ENCODE peak calls at places on chromosomes 1 and 21, in seven cellular contexts. One of them, this sample, is unnamed. For H3K4me1, the result is how much of the 10 kb centered on the place peaks cover.

GRCh38 chr1:7839526-7839925 is 13.3 kb downstream of the UTS2 start:
- DNase-seq in MM.1S: no peak
- DNase-seq in left ventricle myocardium inferior: no peak
- DNase-seq in body of pancreas: no peak
- DNase-seq in tibial nerve: no peak
- DNase-seq in osteoblast: no peak
- DNase-seq in cardiac muscle cell: no peak
- DNase-seq in this sample: no peak

GRCh38 chr1:186033744-186034345 is 299.7 kb downstream of the HMCN1 start:
- DNase-seq in osteoblast: no peak
- DNase-seq in body of pancreas: no peak
- DNase-seq in left ventricle myocardium inferior: peak
- DNase-seq in MM.1S: no peak
- DNase-seq in tibial nerve: no peak
- DNase-seq in cardiac muscle cell: peak
- DNase-seq in this sample: no peak

GRCh38 chr1:151993084-151993733 is 450 bp downstream of the S100A10 start:
- DNase-seq in MM.1S: no peak
- DNase-seq in osteoblast: no peak
- DNase-seq in body of pancreas: peak
- DNase-seq in left ventricle myocardium inferior: peak
- DNase-seq in tibial nerve: no peak
- DNase-seq in cardiac muscle cell: peak
- DNase-seq in this sample: peak

GRCh38 chr1:226405411-226405988 is 2.4 kb downstream of the PARP1 start:
- DNase-seq in body of pancreas: peak
- DNase-seq in MM.1S: peak
- DNase-seq in osteoblast: no peak
- DNase-seq in tibial nerve: no peak
- DNase-seq in left ventricle myocardium inferior: no peak
- DNase-seq in cardiac muscle cell: no peak
- DNase-seq in this sample: no peak

GRCh38 chr1:43360616-43361015 is 1.8 kb downstream of the CDC20 start:
- DNase-seq in MM.1S: no peak
- DNase-seq in tibial nerve: no peak
- DNase-seq in osteoblast: peak
- DNase-seq in left ventricle myocardium inferior: no peak
- DNase-seq in cardiac muscle cell: no peak
- DNase-seq in body of pancreas: no peak
- DNase-seq in this sample: no peak

GRCh38 chr1:57363643-57364042 is 60.2 kb downstream of the DAB1 start:
- DNase-seq in left ventricle myocardium inferior: no peak
- DNase-seq in MM.1S: no peak
- DNase-seq in osteoblast: no peak
- DNase-seq in tibial nerve: no peak
- DNase-seq in cardiac muscle cell: no peak
- DNase-seq in body of pancreas: no peak
- DNase-seq in this sample: no peak

GRCh38 chr1:166165661-166166399 is 971 bp downstream of the FAM78B start:
- DNase-seq in tibial nerve: no peak
- DNase-seq in MM.1S: no peak
- DNase-seq in osteoblast: peak
- DNase-seq in cardiac muscle cell: no peak
- DNase-seq in left ventricle myocardium inferior: no peak
- DNase-seq in body of pancreas: peak
- DNase-seq in this sample: peak

GRCh38 chr1:25232866-25233784 is 823 bp upstream of the SYF2 start:
- DNase-seq in left ventricle myocardium inferior: peak
- DNase-seq in osteoblast: peak
- DNase-seq in tibial nerve: peak
- DNase-seq in body of pancreas: peak
- DNase-seq in cardiac muscle cell: peak
- DNase-seq in MM.1S: peak
- DNase-seq in this sample: peak

GRCh38 chr1:216422821-216423529 is at the start of gene USH2A:
- DNase-seq in tibial nerve: no peak
- DNase-seq in left ventricle myocardium inferior: no peak
- DNase-seq in osteoblast: no peak
- DNase-seq in MM.1S: no peak
- DNase-seq in cardiac muscle cell: no peak
- DNase-seq in body of pancreas: peak
- DNase-seq in this sample: no peak

GRCh38 chr1:179036844-179037465 is 11.3 kb downstream of the FAM20B start:
- DNase-seq in left ventricle myocardium inferior: no peak
- DNase-seq in cardiac muscle cell: no peak
- DNase-seq in body of pancreas: no peak
- DNase-seq in osteoblast: no peak
- DNase-seq in tibial nerve: no peak
- DNase-seq in MM.1S: no peak
- DNase-seq in this sample: no peak

GRCh38 chr1:191099696-191100095 is 622.0 kb upstream of the BRINP3 start:
- DNase-seq in MM.1S: no peak
- DNase-seq in osteoblast: no peak
- DNase-seq in cardiac muscle cell: no peak
- DNase-seq in body of pancreas: no peak
- DNase-seq in left ventricle myocardium inferior: no peak
- DNase-seq in tibial nerve: no peak
- DNase-seq in this sample: no peak
- H3K4me1 ChIP-seq in MM.1S: under half
- H3K4me1 ChIP-seq in osteoblast: under half
- H3K4me1 ChIP-seq in cardiac muscle cell: under half
- H3K4me1 ChIP-seq in body of pancreas: under half
- H3K4me1 ChIP-seq in left ventricle myocardium inferior: under half
- H3K4me1 ChIP-seq in tibial nerve: under half
- H3K4me1 ChIP-seq in this sample: under half

GRCh38 chr1:110318046-110318445 is 21.1 kb upstream of the RBM15 start:
- DNase-seq in body of pancreas: no peak
- DNase-seq in MM.1S: no peak
- DNase-seq in cardiac muscle cell: no peak
- DNase-seq in tibial nerve: no peak
- DNase-seq in osteoblast: no peak
- DNase-seq in left ventricle myocardium inferior: no peak
- DNase-seq in this sample: no peak

GRCh38 chr1:110312188-110313121 is 26.7 kb upstream of the RBM15 start:
- DNase-seq in body of pancreas: peak
- DNase-seq in left ventricle myocardium inferior: peak
- DNase-seq in tibial nerve: peak
- DNase-seq in MM.1S: peak
- DNase-seq in cardiac muscle cell: peak
- DNase-seq in osteoblast: peak
- DNase-seq in this sample: peak

GRCh38 chr1:110319332-110320167 is 19.6 kb upstream of the RBM15 start:
- DNase-seq in left ventricle myocardium inferior: no peak
- DNase-seq in MM.1S: no peak
- DNase-seq in osteoblast: no peak
- DNase-seq in body of pancreas: no peak
- DNase-seq in cardiac muscle cell: no peak
- DNase-seq in tibial nerve: no peak
- DNase-seq in this sample: no peak

GRCh38 chr1:110320168-110320518 is 19.0 kb upstream of the RBM15 start:
- DNase-seq in body of pancreas: no peak
- DNase-seq in tibial nerve: no peak
- DNase-seq in cardiac muscle cell: no peak
- DNase-seq in MM.1S: no peak
- DNase-seq in left ventricle myocardium inferior: no peak
- DNase-seq in osteoblast: no peak
- DNase-seq in this sample: no peak

GRCh38 chr1:110316735-110317134 is 22.4 kb upstream of the RBM15 start:
- DNase-seq in osteoblast: no peak
- DNase-seq in MM.1S: no peak
- DNase-seq in tibial nerve: no peak
- DNase-seq in left ventricle myocardium inferior: no peak
- DNase-seq in body of pancreas: no peak
- DNase-seq in cardiac muscle cell: no peak
- DNase-seq in this sample: no peak
- TF ChIP-seq CTCF in osteoblast: no peak
- TF ChIP-seq CTCF in MM.1S: no peak
- TF ChIP-seq CTCF in tibial nerve: no peak
- TF ChIP-seq CTCF in left ventricle myocardium inferior: no peak
- TF ChIP-seq CTCF in body of pancreas: no peak
- TF ChIP-seq CTCF in cardiac muscle cell: no peak
- TF ChIP-seq CTCF in this sample: no peak

GRCh38 chr1:205440476-205441317 is 15.1 kb downstream of the BLACAT1 start:
- DNase-seq in tibial nerve: no peak
- DNase-seq in osteoblast: peak
- DNase-seq in MM.1S: peak
- DNase-seq in left ventricle myocardium inferior: peak
- DNase-seq in cardiac muscle cell: peak
- DNase-seq in body of pancreas: peak
- DNase-seq in this sample: no peak
- H3K4me1 ChIP-seq in tibial nerve: under half
- H3K4me1 ChIP-seq in osteoblast: under half
- H3K4me1 ChIP-seq in MM.1S: under half
- H3K4me1 ChIP-seq in left ventricle myocardium inferior: half or more
- H3K4me1 ChIP-seq in cardiac muscle cell: under half
- H3K4me1 ChIP-seq in body of pancreas: under half
- H3K4me1 ChIP-seq in this sample: under half

DNA sequence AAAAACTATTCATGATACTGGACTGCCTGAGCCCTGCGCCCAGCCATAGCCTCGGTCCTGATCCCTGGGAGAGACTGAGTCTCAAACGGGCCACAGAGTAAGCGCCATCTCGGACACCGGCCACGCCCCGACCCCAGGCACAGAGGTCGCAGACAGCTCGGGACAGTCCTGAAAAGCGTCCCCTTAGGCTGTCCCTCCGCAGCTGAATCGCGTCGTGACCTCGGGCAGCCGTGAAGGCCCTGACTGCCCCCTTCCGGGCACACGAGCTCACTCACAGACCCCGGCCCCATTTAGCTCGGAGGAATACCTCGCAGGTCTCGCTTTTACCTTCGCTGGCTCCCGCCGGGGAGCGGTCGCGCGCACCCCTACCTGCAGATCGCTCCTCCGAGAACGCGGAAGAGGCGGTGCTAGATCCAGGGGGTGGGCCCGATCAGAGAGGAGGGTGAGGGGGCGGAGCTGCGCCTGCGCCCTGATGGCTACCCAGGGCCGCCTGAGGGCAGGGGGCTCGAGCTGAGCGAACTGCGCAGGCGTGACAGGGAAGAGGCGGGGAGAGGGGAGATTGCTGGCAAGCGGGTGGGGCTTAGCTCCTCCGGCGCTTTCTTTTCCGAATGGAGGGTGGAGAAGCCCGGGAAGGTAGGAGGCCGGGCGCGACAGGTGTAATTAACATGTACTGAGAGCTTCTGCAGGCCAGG is at the start of gene MKNK1:
- DNase-seq in tibial nerve: peak
- DNase-seq in body of pancreas: peak
- DNase-seq in MM.1S: peak
- DNase-seq in left ventricle myocardium inferior: peak
- DNase-seq in osteoblast: peak
- DNase-seq in cardiac muscle cell: peak
- DNase-seq in this sample: peak
- TF ChIP-seq CTCF in tibial nerve: peak
- TF ChIP-seq CTCF in body of pancreas: peak
- TF ChIP-seq CTCF in MM.1S: peak
- TF ChIP-seq CTCF in left ventricle myocardium inferior: no peak
- TF ChIP-seq CTCF in osteoblast: no peak
- TF ChIP-seq CTCF in cardiac muscle cell: peak
- TF ChIP-seq CTCF in this sample: no peak

DNA sequence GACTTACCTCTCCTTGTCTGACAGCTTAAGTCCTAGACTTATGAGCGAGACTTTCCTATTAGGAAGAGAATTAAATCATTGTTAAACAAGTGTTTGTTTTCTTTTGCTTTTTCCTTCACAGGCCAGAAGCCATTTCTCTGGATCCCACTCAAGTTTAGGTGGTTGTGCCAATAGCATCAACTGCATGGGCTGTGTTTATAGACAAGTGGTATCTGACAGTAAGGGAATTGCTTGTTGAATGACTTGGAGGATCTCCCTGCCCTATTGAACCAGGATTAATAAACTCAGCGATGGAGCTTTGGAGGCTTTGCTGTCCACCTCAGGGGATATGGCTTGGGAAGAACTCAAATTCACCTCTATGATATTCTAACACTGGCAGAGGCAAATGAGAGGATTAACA is 43.7 kb downstream of the UTP25 start:
- DNase-seq in body of pancreas: no peak
- DNase-seq in MM.1S: no peak
- DNase-seq in left ventricle myocardium inferior: no peak
- DNase-seq in tibial nerve: no peak
- DNase-seq in cardiac muscle cell: no peak
- DNase-seq in osteoblast: no peak
- DNase-seq in this sample: no peak
- H3K4me1 ChIP-seq in body of pancreas: under half
- H3K4me1 ChIP-seq in MM.1S: under half
- H3K4me1 ChIP-seq in left ventricle myocardium inferior: under half
- H3K4me1 ChIP-seq in tibial nerve: under half
- H3K4me1 ChIP-seq in cardiac muscle cell: under half
- H3K4me1 ChIP-seq in osteoblast: under half
- H3K4me1 ChIP-seq in this sample: under half

GRCh38 chr21:36061445-36061844 is 1.1 kb upstream of the SETD4 start:
- DNase-seq in body of pancreas: no peak
- DNase-seq in cardiac muscle cell: no peak
- DNase-seq in left ventricle myocardium inferior: no peak
- DNase-seq in osteoblast: no peak
- DNase-seq in tibial nerve: no peak
- DNase-seq in MM.1S: no peak
- DNase-seq in this sample: no peak

GRCh38 chr21:36065497-36066036 is 4.3 kb upstream of the CBR1 start:
- DNase-seq in cardiac muscle cell: peak
- DNase-seq in osteoblast: peak
- DNase-seq in left ventricle myocardium inferior: no peak
- DNase-seq in tibial nerve: no peak
- DNase-seq in body of pancreas: peak
- DNase-seq in MM.1S: no peak
- DNase-seq in this sample: no peak

GRCh38 chr21:36060159-36060921 is at the start of gene SETD4:
- DNase-seq in body of pancreas: peak
- DNase-seq in left ventricle myocardium inferior: peak
- DNase-seq in tibial nerve: peak
- DNase-seq in cardiac muscle cell: peak
- DNase-seq in osteoblast: peak
- DNase-seq in MM.1S: peak
- DNase-seq in this sample: peak

GRCh38 chr21:36064085-36064460 is 3.7 kb upstream of the SETD4 start:
- DNase-seq in osteoblast: peak
- DNase-seq in left ventricle myocardium inferior: no peak
- DNase-seq in tibial nerve: no peak
- DNase-seq in body of pancreas: no peak
- DNase-seq in cardiac muscle cell: no peak
- DNase-seq in MM.1S: no peak
- DNase-seq in this sample: no peak

DNA sequence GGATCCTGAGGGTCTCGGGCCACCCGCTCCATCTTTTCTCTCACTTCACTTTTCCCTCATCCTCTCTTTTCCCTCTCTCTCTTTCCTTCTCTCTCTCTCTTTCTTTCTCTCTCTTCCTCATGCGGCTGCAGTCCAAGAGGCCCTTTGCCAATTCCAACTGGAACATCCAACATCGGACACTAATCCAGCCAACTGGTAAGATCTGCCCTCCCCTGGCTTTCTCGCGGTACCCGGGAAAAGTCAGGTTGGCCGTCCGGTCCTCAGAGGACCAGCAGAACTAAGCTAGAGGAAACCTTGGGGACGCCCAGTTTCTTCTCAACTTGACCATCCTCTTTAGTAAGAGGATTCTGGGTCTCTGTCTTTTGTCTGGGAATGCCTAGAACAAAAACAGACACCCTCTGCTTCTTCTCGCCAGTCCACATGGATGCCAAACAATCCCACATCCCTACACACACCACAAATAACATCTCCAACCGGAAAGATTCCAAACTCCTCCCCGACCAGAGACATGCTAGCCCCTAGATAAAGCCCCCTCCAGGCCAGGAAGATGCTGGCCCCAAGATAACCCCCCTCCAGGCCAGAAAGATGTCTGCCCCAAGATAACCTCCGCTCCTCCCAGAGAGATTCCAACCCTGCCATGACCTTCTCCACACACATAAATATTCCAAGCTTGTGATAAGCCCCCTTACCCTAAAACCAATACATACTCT is 3.2 kb upstream of the SETD4 start:
- DNase-seq in left ventricle myocardium inferior: no peak
- DNase-seq in osteoblast: no peak
- DNase-seq in MM.1S: no peak
- DNase-seq in body of pancreas: no peak
- DNase-seq in tibial nerve: no peak
- DNase-seq in cardiac muscle cell: no peak
- DNase-seq in this sample: peak
- TF ChIP-seq CTCF in left ventricle myocardium inferior: no peak
- TF ChIP-seq CTCF in osteoblast: no peak
- TF ChIP-seq CTCF in MM.1S: no peak
- TF ChIP-seq CTCF in body of pancreas: no peak
- TF ChIP-seq CTCF in tibial nerve: no peak
- TF ChIP-seq CTCF in cardiac muscle cell: no peak
- TF ChIP-seq CTCF in this sample: no peak

This sample was measured in adrenal gland.